ENCODE peak calls at places on chromosome 3, in six cellular contexts. O is SK-N-DZ; Z is activated CD8-positive, alpha-beta memory T cell treated with anti-CD3 and anti-CD28 coated beads, Interleukin-2, amount 50 U/mL, for 4 hours; Q is left ventricle myocardium inferior; S is NCI-H146; D is naive thymus-derived CD8-positive, alpha-beta T cell. R is an unnamed sample.

GRCh38 chr3:194154346-194154745 is 18.4 kb downstream of the HES1 start:
- DNase-seq in O (no peak), Z (no peak), Q (no peak), S (no peak), D (no peak), R (no peak)

GRCh38 chr3:48407542-48408099 is 22.3 kb downstream of the PLXNB1 start:
- DNase-seq in O (no peak), Z (no peak), Q (no peak), S (no peak), D (no peak), R (no peak)

GRCh38 chr3:33170531-33170930 is 48.1 kb downstream of the SUSD5 start:
- DNase-seq in O (no peak), Z (no peak), Q (no peak), S (no peak), D (no peak), R (no peak)

GRCh38 chr3:14278799-14279705 is 100.4 kb downstream of the LSM3 start:
- DNase-seq in O (no peak), Z (no peak), Q (no peak), S (no peak), D (no peak), R (no peak)

GRCh38 chr3:28252016-28252415 is 10.6 kb downstream of the CMC1 start:
- DNase-seq in O (no peak), Z (no peak), Q (no peak), S (no peak), D (no peak), R (no peak)

GRCh38 chr3:108396336-108396735 is 100.0 kb downstream of the HHLA2 start:
- DNase-seq in O (no peak), Z (no peak), Q (no peak), S (peak; percentile 24), D (no peak), R (no peak)

GRCh38 chr3:123658118-123658859 is 73.4 kb upstream of the HACD2 start:
- DNase-seq in O (no peak), Z (no peak), Q (peak; percentile 48), S (no peak), D (no peak), R (peak; percentile 53)

GRCh38 chr3:69425249-69425648 is 39.4 kb upstream of the FRMD4B start:
- DNase-seq in O (no peak), Z (no peak), Q (no peak), S (peak; percentile 13), D (no peak), R (no peak)

GRCh38 chr3:24389108-24390090 is 105.3 kb downstream of the THRB start:
- DNase-seq in O (no peak), Z (no peak), Q (no peak), S (no peak), D (no peak), R (no peak)

GRCh38 chr3:107241217-107241616 is 136.0 kb upstream of the CCDC54 start:
- DNase-seq in O (peak; percentile 12), Z (no peak), Q (peak; percentile 24), S (no peak), D (no peak), R (peak; percentile 44)

GRCh38 chr3:172065534-172065933 is 26.2 kb downstream of the FNDC3B start:
- DNase-seq in O (no peak), Z (no peak), Q (no peak), S (no peak), D (no peak), R (no peak)

R was measured in Right ventricle myocardium superior.